ENCODE peak calls at places on chromosomes 1 and 21, in seven cellular contexts. O is H1, A is HCT116, Y is SK-N-SH, J is NT2/D1, B is GM12878, M is HepG2. K is an unnamed sample.

GRCh38 chr1:52552236-52552504 is 722 bp downstream of the TUT4 start:
- DNase-seq in O (no peak), A (no peak), Y (peak; percentile 35), J (no peak), B (no peak), M (peak; percentile 60), K (peak; percentile 40)

GRCh38 chr1:167541013-167541412 is 12.5 kb downstream of the CREG1 start:
- DNase-seq in O (no peak), A (no peak), Y (no peak), J (no peak), B (no peak), M (no peak), K (no peak)

GRCh38 chr1:14913475-14914155 is 239.9 kb upstream of the TMEM51 start:
- DNase-seq in O (no peak), A (no peak), Y (no peak), J (no peak), B (peak; percentile 65), M (no peak), K (no peak)

GRCh38 chr1:90708236-90708786 is 8.8 kb downstream of the BARHL2 start:
- DNase-seq in O (no peak), A (no peak), Y (no peak), J (no peak), B (no peak), M (no peak), K (no peak)

GRCh38 chr21:26170471-26171309 is at the start of gene APP:
- DNase-seq in O (peak; percentile 97), A (peak; percentile 19), Y (peak; percentile 98), J (no peak), B (no peak), M (peak; percentile 31), K (peak; percentile 81)

GRCh38 chr1:97461782-97462181 is 459.1 kb downstream of the DPYD start:
- DNase-seq in O (no peak), A (no peak), Y (no peak), J (no peak), B (peak; percentile 59), M (no peak), K (no peak)

GRCh38 chr21:45002381-45003204 is 62.8 kb downstream of the SLX9 start:
- DNase-seq in O (no peak), A (no peak), Y (no peak), J (no peak), B (no peak), M (no peak), K (no peak)

GRCh38 chr1:180193371-180194047 is 36.6 kb upstream of the LHX4 start:
- DNase-seq in O (no peak), A (no peak), Y (peak; percentile 61), J (no peak), B (no peak), M (no peak), K (no peak)

GRCh38 chr21:44086636-44087425 is 20.4 kb upstream of the PWP2 start:
- DNase-seq in O (peak; percentile 40), A (no peak), Y (no peak), J (no peak), B (no peak), M (no peak), K (no peak)

GRCh38 chr1:50860256-50860655 is 99.8 kb downstream of the FAF1 start:
- DNase-seq in O (no peak), A (no peak), Y (no peak), J (no peak), B (no peak), M (no peak), K (no peak)

GRCh38 chr1:110846861-110847260 is 26.1 kb upstream of the CD53 start:
- DNase-seq in O (no peak), A (no peak), Y (no peak), J (no peak), B (no peak), M (no peak), K (no peak)

GRCh38 chr1:2277741-2278488 is 49.8 kb downstream of the SKI start:
- DNase-seq in O (no peak), A (no peak), Y (no peak), J (no peak), B (no peak), M (no peak), K (no peak)

GRCh38 chr1:1832151-1832550 is 53.9 kb upstream of the NADK start:
- DNase-seq in O (no peak), A (no peak), Y (peak; percentile 54), J (no peak), B (no peak), M (no peak), K (no peak)

GRCh38 chr1:38672692-38673091 is 186.9 kb downstream of the RRAGC start:
- DNase-seq in O (peak; percentile 16), A (no peak), Y (no peak), J (no peak), B (no peak), M (no peak), K (no peak)

GRCh38 chr1:94602802-94603625 is 61.5 kb upstream of the F3 start:
- DNase-seq in O (no peak), A (no peak), Y (no peak), J (no peak), B (no peak), M (no peak), K (no peak)

GRCh38 chr1:10904396-10905358 is 107.8 kb upstream of the TARDBP start:
- DNase-seq in O (no peak), A (no peak), Y (peak; percentile 86), J (no peak), B (no peak), M (no peak), K (no peak)

GRCh38 chr1:112388436-112388835 is 7.6 kb upstream of the CTTNBP2NL start:
- DNase-seq in O (no peak), A (no peak), Y (no peak), J (no peak), B (no peak), M (no peak), K (no peak)

GRCh38 chr1:50422675-50422945 is 633 bp downstream of the DMRTA2 start:
- DNase-seq in O (peak; percentile 69), A (no peak), Y (no peak), J (no peak), B (no peak), M (no peak), K (no peak)

GRCh38 chr1:20158358-20159070 is 19.4 kb downstream of the PLA2G2F start:
- DNase-seq in O (no peak), A (no peak), Y (no peak), J (no peak), B (no peak), M (no peak), K (no peak)

GRCh38 chr1:169869426-169869825 is 24.3 kb downstream of the SCYL3 start:
- DNase-seq in O (no peak), A (no peak), Y (no peak), J (no peak), B (no peak), M (no peak), K (no peak)

GRCh38 chr1:203551550-203551949 is 57.6 kb downstream of the OPTC start:
- DNase-seq in O (no peak), A (no peak), Y (no peak), J (no peak), B (no peak), M (no peak), K (no peak)

DNA sequence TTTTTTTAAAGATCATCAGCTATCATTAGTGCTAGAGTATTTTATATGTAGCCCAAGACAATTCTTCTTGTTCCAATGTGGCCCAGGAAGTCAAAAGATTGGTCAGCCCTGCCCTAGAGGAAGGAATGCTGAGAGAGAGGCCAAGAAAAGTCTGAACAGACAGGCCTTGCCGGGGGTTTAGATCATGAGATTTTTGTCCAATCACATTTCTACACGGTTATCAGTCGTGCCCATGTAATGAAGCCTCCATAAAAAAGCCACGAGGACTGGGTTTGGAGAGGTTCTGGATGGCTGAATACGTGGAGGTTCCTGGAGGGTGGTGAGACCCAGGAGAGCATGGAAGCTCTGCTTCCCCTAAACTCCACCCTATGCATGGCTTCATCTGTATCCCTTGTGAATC is 24.3 kb upstream of the ENO1 start:
- DNase-seq in O (no peak), A (no peak), Y (no peak), J (no peak), B (no peak), M (no peak), K (no peak)
- TF ChIP-seq YY1 in O (no peak), A (no peak), Y (no peak), J (no peak), B (no peak), M (no peak), K (no peak)

DNA sequence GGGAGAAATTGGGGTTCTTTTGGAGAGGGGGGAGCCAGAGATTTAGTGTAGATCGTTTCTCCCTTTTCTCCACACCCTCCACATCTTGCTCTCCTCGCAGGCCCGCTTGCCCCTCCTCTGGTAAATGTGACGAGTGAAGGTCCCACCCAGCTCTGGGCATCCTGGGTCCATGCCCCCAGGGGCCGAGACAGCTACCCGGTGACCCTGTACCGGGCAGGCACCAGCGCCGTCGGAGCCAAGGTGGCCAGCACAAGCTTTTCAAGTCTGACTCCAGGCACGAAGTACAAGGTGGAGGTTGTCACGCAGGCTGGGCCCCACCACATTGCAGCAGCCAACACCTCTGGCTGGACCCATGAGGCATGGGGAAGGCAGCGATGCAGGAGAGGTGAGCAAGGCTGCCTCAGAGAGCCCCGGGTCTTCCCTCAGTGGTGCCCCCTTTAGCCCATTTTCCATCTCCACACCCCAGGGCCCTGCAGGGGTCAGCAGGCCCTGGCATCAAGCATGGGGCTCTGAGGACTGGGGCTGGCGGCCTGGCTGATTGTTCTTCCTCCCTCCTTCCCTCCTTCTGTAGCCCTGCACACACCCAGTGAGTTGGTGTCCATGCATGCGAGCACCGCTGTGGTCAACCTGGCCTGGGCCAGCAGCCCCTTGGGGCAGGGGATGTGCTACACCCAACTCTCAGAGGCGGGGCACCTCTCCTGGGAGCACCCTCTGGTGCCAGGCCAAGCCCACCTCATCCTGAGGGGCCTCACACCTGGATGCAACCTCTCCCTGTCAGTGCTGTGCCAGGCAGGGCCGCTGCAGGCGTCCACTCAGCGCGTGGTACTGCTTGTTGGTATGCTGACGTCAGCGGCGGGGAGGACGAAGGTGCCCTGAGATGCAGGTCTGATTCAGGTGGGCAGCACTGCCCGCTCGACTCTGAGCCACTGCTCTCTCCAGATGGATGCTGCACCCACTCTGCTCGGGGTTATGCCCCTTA is 16.4 kb upstream of the LGR6 start:
- DNase-seq in O (no peak), A (no peak), Y (no peak), J (no peak), B (no peak), M (no peak), K (no peak)
- TF ChIP-seq YY1 in O (no peak), A (no peak), Y (no peak), J (no peak), B (no peak), M (no peak), K (no peak)

GRCh38 chr1:214548988-214549387 is 2.4 kb downstream of the PTPN14 start:
- DNase-seq in O (no peak), A (no peak), Y (no peak), J (no peak), B (no peak), M (no peak), K (no peak)
- TF ChIP-seq YY1 in O (no peak), A (no peak), Y (no peak), J (no peak), B (no peak), M (no peak), K (no peak)

DNA sequence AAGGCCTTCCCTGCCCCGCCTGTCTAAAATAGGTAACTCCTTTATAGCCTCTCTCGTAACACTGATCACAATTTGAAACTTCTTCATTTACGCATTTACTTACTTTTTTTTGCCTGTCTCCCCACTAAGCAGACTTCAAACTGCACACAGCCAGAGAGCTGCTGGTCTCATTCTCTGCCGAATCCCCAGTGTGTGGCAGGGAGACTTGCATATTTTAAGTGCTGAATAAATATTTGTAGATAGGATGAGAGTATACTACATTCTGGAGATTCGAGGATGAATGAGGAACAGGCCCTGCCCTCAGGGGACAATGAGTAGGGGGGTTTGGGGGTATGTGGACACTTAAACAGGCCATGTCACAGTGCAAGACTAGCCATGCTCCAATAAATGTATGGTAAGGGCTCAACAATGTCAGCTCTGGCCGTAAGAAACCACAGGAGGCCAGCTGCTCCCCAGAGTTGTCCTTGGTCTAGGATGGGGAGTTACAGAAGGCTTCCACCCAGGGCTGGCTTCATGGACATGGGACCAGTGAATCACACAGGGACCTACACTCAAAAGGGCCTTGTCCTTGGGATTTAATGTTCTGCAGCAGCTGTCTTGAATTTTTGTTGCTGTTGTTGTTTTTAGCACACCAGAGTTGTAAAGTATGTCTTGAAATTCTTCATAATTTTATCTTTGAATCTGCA is 8.4 kb downstream of the DIO1 start:
- DNase-seq in O (no peak), A (no peak), Y (no peak), J (no peak), B (no peak), M (peak; percentile 34), K (no peak)
- TF ChIP-seq YY1 in O (no peak), A (no peak), Y (no peak), J (no peak), B (no peak), M (no peak), K (no peak)

K was measured in K562.